ENCODE peak calls at places on chromosomes 3 and 15, in five cellular contexts. One of them, this sample, is unnamed.

GRCh38 chr3:182618085-182618732 is 175.1 kb upstream of the ATP11B start:
- DNase-seq in endothelial cell: no peak
- DNase-seq in mucosa of gallbladder: no peak
- DNase-seq in left ventricle myocardium inferior: no peak
- DNase-seq in foreskin fibroblast: no peak
- DNase-seq in this sample: peak

GRCh38 chr3:150370129-150370602 is 37.9 kb upstream of the TSC22D2 start:
- DNase-seq in foreskin fibroblast: peak
- DNase-seq in endothelial cell: no peak
- DNase-seq in mucosa of gallbladder: peak
- DNase-seq in left ventricle myocardium inferior: no peak
- DNase-seq in this sample: peak

GRCh38 chr3:27623085-27623753 is 98.9 kb downstream of the EOMES start:
- DNase-seq in endothelial cell: no peak
- DNase-seq in left ventricle myocardium inferior: no peak
- DNase-seq in mucosa of gallbladder: no peak
- DNase-seq in foreskin fibroblast: no peak
- DNase-seq in this sample: peak

GRCh38 chr3:15409239-15409638 is 18.1 kb downstream of the METTL6 start:
- DNase-seq in left ventricle myocardium inferior: no peak
- DNase-seq in foreskin fibroblast: no peak
- DNase-seq in mucosa of gallbladder: no peak
- DNase-seq in endothelial cell: no peak
- DNase-seq in this sample: no peak

GRCh38 chr15:69085325-69086081 is 71.0 kb downstream of the NOX5 start:
- DNase-seq in mucosa of gallbladder: no peak
- DNase-seq in endothelial cell: no peak
- DNase-seq in left ventricle myocardium inferior: no peak
- DNase-seq in foreskin fibroblast: no peak
- DNase-seq in this sample: no peak

GRCh38 chr3:128060473-128061381 is 8.5 kb downstream of the SEC61A1 start:
- DNase-seq in mucosa of gallbladder: no peak
- DNase-seq in foreskin fibroblast: peak
- DNase-seq in endothelial cell: no peak
- DNase-seq in left ventricle myocardium inferior: no peak
- DNase-seq in this sample: no peak

GRCh38 chr3:105367063-105367405 is 325 bp downstream of the ALCAM start:
- DNase-seq in mucosa of gallbladder: peak
- DNase-seq in left ventricle myocardium inferior: no peak
- DNase-seq in endothelial cell: peak
- DNase-seq in foreskin fibroblast: no peak
- DNase-seq in this sample: no peak

GRCh38 chr15:66654718-66655375 is 47.2 kb upstream of the SMAD6 start:
- DNase-seq in left ventricle myocardium inferior: peak
- DNase-seq in foreskin fibroblast: no peak
- DNase-seq in mucosa of gallbladder: no peak
- DNase-seq in endothelial cell: no peak
- DNase-seq in this sample: no peak

GRCh38 chr15:33737687-33738606 is 230.3 kb upstream of the CHRM5 start:
- DNase-seq in mucosa of gallbladder: peak
- DNase-seq in endothelial cell: peak
- DNase-seq in foreskin fibroblast: no peak
- DNase-seq in left ventricle myocardium inferior: no peak
- DNase-seq in this sample: peak

GRCh38 chr15:48796930-48797329 is 13.9 kb downstream of the CEP152 start:
- DNase-seq in foreskin fibroblast: no peak
- DNase-seq in left ventricle myocardium inferior: no peak
- DNase-seq in mucosa of gallbladder: no peak
- DNase-seq in endothelial cell: no peak
- DNase-seq in this sample: no peak

GRCh38 chr15:60213377-60214010 is 184.3 kb downstream of the ANXA2 start:
- DNase-seq in endothelial cell: no peak
- DNase-seq in foreskin fibroblast: no peak
- DNase-seq in mucosa of gallbladder: peak
- DNase-seq in left ventricle myocardium inferior: no peak
- DNase-seq in this sample: no peak

GRCh38 chr15:98331676-98332075 is 316.7 kb upstream of the IGF1R start:
- DNase-seq in foreskin fibroblast: no peak
- DNase-seq in mucosa of gallbladder: no peak
- DNase-seq in left ventricle myocardium inferior: no peak
- DNase-seq in endothelial cell: no peak
- DNase-seq in this sample: no peak

GRCh38 chr15:87744815-87745214 is 511.7 kb downstream of the NTRK3 start:
- DNase-seq in left ventricle myocardium inferior: no peak
- DNase-seq in endothelial cell: no peak
- DNase-seq in mucosa of gallbladder: no peak
- DNase-seq in foreskin fibroblast: no peak
- DNase-seq in this sample: no peak

GRCh38 chr15:96171842-96172241 is 158.7 kb upstream of the NR2F2 start:
- DNase-seq in foreskin fibroblast: no peak
- DNase-seq in left ventricle myocardium inferior: no peak
- DNase-seq in mucosa of gallbladder: no peak
- DNase-seq in endothelial cell: no peak
- DNase-seq in this sample: peak

GRCh38 chr15:64685230-64685886 is 90.0 kb downstream of the RBPMS2 start:
- DNase-seq in mucosa of gallbladder: no peak
- DNase-seq in endothelial cell: no peak
- DNase-seq in foreskin fibroblast: no peak
- DNase-seq in left ventricle myocardium inferior: no peak
- DNase-seq in this sample: no peak

GRCh38 chr15:79966634-79967330 is 4.2 kb downstream of the BCL2A1 start:
- DNase-seq in mucosa of gallbladder: no peak
- DNase-seq in endothelial cell: no peak
- DNase-seq in foreskin fibroblast: no peak
- DNase-seq in left ventricle myocardium inferior: no peak
- DNase-seq in this sample: no peak

GRCh38 chr3:165446555-165446954 is 250.4 kb upstream of the SLITRK3 start:
- DNase-seq in mucosa of gallbladder: no peak
- DNase-seq in endothelial cell: no peak
- DNase-seq in left ventricle myocardium inferior: no peak
- DNase-seq in foreskin fibroblast: no peak
- DNase-seq in this sample: no peak

GRCh38 chr3:16476636-16477035 is 36.9 kb downstream of the RFTN1 start:
- DNase-seq in left ventricle myocardium inferior: no peak
- DNase-seq in mucosa of gallbladder: no peak
- DNase-seq in endothelial cell: no peak
- DNase-seq in foreskin fibroblast: peak
- DNase-seq in this sample: no peak

GRCh38 chr3:116579843-116580242 is 129.7 kb upstream of the TUSC7 start:
- DNase-seq in mucosa of gallbladder: no peak
- DNase-seq in foreskin fibroblast: no peak
- DNase-seq in endothelial cell: peak
- DNase-seq in left ventricle myocardium inferior: no peak
- DNase-seq in this sample: no peak

GRCh38 chr3:189593581-189593980 is 37.6 kb upstream of the TP63 start:
- DNase-seq in mucosa of gallbladder: no peak
- DNase-seq in left ventricle myocardium inferior: no peak
- DNase-seq in foreskin fibroblast: no peak
- DNase-seq in endothelial cell: no peak
- DNase-seq in this sample: no peak